ENCODE peak calls at places on chromosomes 5 and 9, in six cellular contexts. O, Y, T, X, Z and A are unnamed samples.

GRCh38 chr9:36991516-36992134 is 42.4 kb downstream of the PAX5 start:
- DNase-seq in O (peak; percentile 84), Y (no peak), T (peak; percentile 52), X (peak; percentile 11), Z (no peak), A (peak; percentile 5)

GRCh38 chr5:149268928-149269557 is 2.6 kb upstream of the AFAP1L1 start:
- DNase-seq in O (no peak), Y (no peak), T (peak; percentile 79), X (no peak), Z (no peak), A (peak; percentile 35)

GRCh38 chr5:97400537-97400936 is 217.5 kb upstream of the RIOK2 start:
- DNase-seq in O (peak; percentile 13), Y (no peak), T (no peak), X (no peak), Z (no peak), A (no peak)

GRCh38 chr5:82738681-82739080 is 338.5 kb downstream of the TMEM167A start:
- DNase-seq in O (no peak), Y (no peak), T (no peak), X (no peak), Z (no peak), A (no peak)

GRCh38 chr5:6728011-6728794 is 15.0 kb downstream of the TENT4A start:
- DNase-seq in O (no peak), Y (no peak), T (no peak), X (no peak), Z (no peak), A (no peak)

GRCh38 chr9:126448865-126449577 is 122.4 kb downstream of the MVB12B start:
- DNase-seq in O (peak; percentile 26), Y (no peak), T (no peak), X (no peak), Z (no peak), A (no peak)

GRCh38 chr9:107847977-107848376 is 358.4 kb upstream of the KLF4 start:
- DNase-seq in O (no peak), Y (no peak), T (peak; percentile 44), X (no peak), Z (no peak), A (peak; percentile 20)

GRCh38 chr9:89596937-89597555 is 7.8 kb upstream of the GADD45G start:
- DNase-seq in O (no peak), Y (no peak), T (no peak), X (no peak), Z (no peak), A (no peak)

GRCh38 chr5:156981481-156981880 is 18.5 kb upstream of the TIMD4 start:
- DNase-seq in O (no peak), Y (no peak), T (no peak), X (no peak), Z (no peak), A (no peak)

GRCh38 chr5:60295423-60295822 is 401.9 kb upstream of the PDE4D start:
- DNase-seq in O (peak; percentile 43), Y (peak; percentile 54), T (peak; percentile 3), X (peak; percentile 50), Z (no peak), A (peak; percentile 37)

GRCh38 chr9:34171753-34172535 is 6.9 kb upstream of the UBAP1 start:
- DNase-seq in O (no peak), Y (no peak), T (no peak), X (no peak), Z (no peak), A (no peak)

GRCh38 chr9:132637801-132638200 is 32.0 kb downstream of the DDX31 start:
- DNase-seq in O (no peak), Y (no peak), T (no peak), X (no peak), Z (no peak), A (no peak)

GRCh38 chr5:179112469-179113142 is 52.4 kb downstream of the ZNF354C start:
- DNase-seq in O (no peak), Y (no peak), T (no peak), X (no peak), Z (no peak), A (no peak)

GRCh38 chr9:95940265-95940664 is 64.8 kb downstream of the ERCC6L2 start:
- DNase-seq in O (no peak), Y (no peak), T (peak; percentile 2), X (no peak), Z (no peak), A (no peak)

GRCh38 chr9:17293685-17294084 is 158.8 kb downstream of the CNTLN start:
- DNase-seq in O (no peak), Y (no peak), T (no peak), X (no peak), Z (no peak), A (no peak)

GRCh38 chr5:25970906-25971489 is 1067.4 kb downstream of the CDH9 start:
- DNase-seq in O (no peak), Y (no peak), T (no peak), X (no peak), Z (no peak), A (no peak)

GRCh38 chr5:124748687-124749594 is 2.5 kb upstream of the ZNF608 start:
- DNase-seq in O (peak; percentile 65), Y (peak; percentile 87), T (peak; percentile 94), X (peak; percentile 93), Z (peak; percentile 88), A (peak; percentile 95)

GRCh38 chr5:137699291-137700281 is 36.3 kb downstream of the KLHL3 start:
- DNase-seq in O (no peak), Y (no peak), T (no peak), X (no peak), Z (no peak), A (no peak)

GRCh38 chr9:112858625-112859147 is 32.0 kb downstream of the SLC46A2 start:
- DNase-seq in O (no peak), Y (no peak), T (no peak), X (no peak), Z (no peak), A (no peak)

GRCh38 chr9:89606567-89607311 is 1.9 kb downstream of the GADD45G start:
- DNase-seq in O (peak; percentile 41), Y (peak; percentile 86), T (peak; percentile 35), X (peak; percentile 16), Z (no peak), A (no peak)

GRCh38 chr5:102536323-102536928 is 37.6 kb upstream of the SLCO6A1 start:
- DNase-seq in O (no peak), Y (no peak), T (peak; percentile 42), X (no peak), Z (no peak), A (peak; percentile 36)

GRCh38 chr5:1875843-1876671 is 6.7 kb downstream of the IRX4 start:
- DNase-seq in O (no peak), Y (no peak), T (no peak), X (no peak), Z (no peak), A (no peak)

GRCh38 chr9:91101598-91102168 is 260.0 kb downstream of the AUH start:
- DNase-seq in O (no peak), Y (peak; percentile 18), T (no peak), X (no peak), Z (no peak), A (no peak)

GRCh38 chr9:120066315-120066714 is 513.7 kb downstream of the CDK5RAP2 start:
- DNase-seq in O (no peak), Y (no peak), T (peak; percentile 0), X (no peak), Z (no peak), A (no peak)

GRCh38 chr9:95143591-95144561 is 173.6 kb downstream of the FANCC start:
- DNase-seq in O (no peak), Y (peak; percentile 52), T (no peak), X (no peak), Z (peak; percentile 97), A (peak; percentile 84)

GRCh38 chr9:134709512-134710270 is 68.1 kb downstream of the COL5A1 start:
- DNase-seq in O (no peak), Y (no peak), T (peak; percentile 56), X (peak; percentile 27), Z (peak; percentile 93), A (peak; percentile 33)

GRCh38 chr5:179608131-179608581 is 15.3 kb downstream of the HNRNPH1 start:
- DNase-seq in O (no peak), Y (no peak), T (peak; percentile 35), X (no peak), Z (peak; percentile 64), A (no peak)

GRCh38 chr5:127938746-127939145 is 144.8 kb upstream of the SLC12A2 start:
- DNase-seq in O (no peak), Y (no peak), T (no peak), X (no peak), Z (no peak), A (no peak)

GRCh38 chr9:132883349-132884294 is 4.9 kb downstream of the SPACA9 start:
- DNase-seq in O (no peak), Y (no peak), T (no peak), X (no peak), Z (no peak), A (no peak)

GRCh38 chr5:127666043-127666716 is 17.3 kb downstream of the CTXN3 start:
- DNase-seq in O (no peak), Y (no peak), T (no peak), X (no peak), Z (no peak), A (peak; percentile 35)

GRCh38 chr9:20884985-20885593 is 146.4 kb downstream of the HACD4 start:
- DNase-seq in O (peak; percentile 65), Y (peak; percentile 73), T (peak; percentile 73), X (peak; percentile 60), Z (peak; percentile 69), A (peak; percentile 45)

DNA sequence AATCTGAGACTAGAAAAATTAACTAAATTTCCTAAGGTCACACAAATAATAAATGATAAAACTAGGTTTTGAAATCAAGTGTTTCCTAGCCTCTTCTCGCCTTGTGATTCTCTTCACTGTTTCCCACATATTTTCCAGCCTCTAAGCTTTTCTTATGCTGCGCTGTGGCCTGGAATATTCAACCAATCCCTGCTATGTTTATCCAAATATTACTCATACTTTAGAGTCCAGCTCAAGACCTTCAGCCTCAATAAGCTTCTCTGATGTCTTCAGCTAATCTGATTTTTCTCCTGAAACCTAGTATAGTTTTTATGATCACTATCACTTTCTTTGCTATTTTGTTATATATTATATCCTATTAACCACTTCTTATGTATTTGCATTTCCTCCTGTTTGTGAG is 303.1 kb upstream of the CDH6 start:
- DNase-seq in O (no peak), Y (no peak), T (no peak), X (peak; percentile 24), Z (no peak), A (no peak)
- TF ChIP-seq CTCF in O (no peak), Y (no peak), T (no peak), X (no peak), Z (no peak), A (no peak)

GRCh38 chr5:173565491-173566038 is 50.9 kb downstream of the BOD1 start:
- DNase-seq in O (no peak), Y (no peak), T (no peak), X (no peak), Z (peak; percentile 12), A (no peak)
- TF ChIP-seq CTCF in O (no peak), Y (no peak), T (no peak), X (no peak), Z (no peak), A (no peak)

DNA sequence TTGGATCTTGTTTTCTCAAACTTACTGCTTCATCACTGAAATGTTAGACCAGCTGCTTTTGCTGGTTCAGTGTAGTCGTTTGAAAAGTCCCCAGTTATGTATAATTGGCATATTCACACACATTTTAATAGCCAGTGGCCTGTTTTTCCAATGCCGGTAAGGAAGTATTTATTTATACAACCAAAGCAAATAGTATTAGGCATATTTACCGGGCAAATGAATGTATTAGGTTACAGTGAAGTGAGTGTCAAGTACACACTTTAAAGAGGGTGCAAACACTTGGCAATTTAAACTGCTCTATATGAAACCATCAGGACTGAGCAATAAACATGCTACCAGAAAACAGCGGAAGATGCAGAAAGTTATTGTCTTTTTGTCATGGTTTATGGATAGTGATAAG is 242.9 kb downstream of the MCTP1 start:
- DNase-seq in O (no peak), Y (no peak), T (no peak), X (no peak), Z (no peak), A (no peak)
- TF ChIP-seq CTCF in O (no peak), Y (no peak), T (no peak), X (no peak), Z (no peak), A (no peak)

GRCh38 chr9:4297151-4297794 is 2.6 kb downstream of the GLIS3 start:
- DNase-seq in O (peak; percentile 67), Y (peak; percentile 86), T (peak; percentile 95), X (peak; percentile 88), Z (peak; percentile 91), A (peak; percentile 92)
- TF ChIP-seq CTCF in O (no peak), Y (peak; percentile 20), T (peak; percentile 39), X (peak; percentile 74), Z (no peak), A (peak; percentile 59)